ENCODE peak calls at places on chromosomes 7 and 10, in ten cellular contexts. Y is mesendoderm; N is NCI-H2081; E is GM12892; L is ELR; D is SK-N-DZ; G is EH; K is activated CD4-positive, alpha-beta T cell treated with anti-CD3 and anti-CD28 coated beads, Interleukin-2, amount 50 U/mL, for 24 hours; Q is ascending aorta; M is fibroblast of lung. S is an unnamed sample.

GRCh38 chr10:3424102-3424803 is 251.7 kb upstream of the PITRM1 start:
- DNase-seq in Y (peak; percentile 77), N (peak; percentile 79), E (no peak), L (peak; percentile 89), D (no peak), G (peak; percentile 85), K (no peak), Q (no peak), M (peak; percentile 68), S (peak; percentile 61)

GRCh38 chr7:17599733-17600685 is 301.6 kb downstream of the AHR start:
- DNase-seq in Y (no peak), N (peak; percentile 94), E (no peak), L (peak; percentile 98), D (no peak), G (peak; percentile 94), K (no peak), Q (no peak), M (peak; percentile 99), S (peak; percentile 95)

GRCh38 chr10:59057350-59057749 is 119.1 kb upstream of the PHYHIPL start:
- DNase-seq in Y (peak; percentile 3), N (no peak), E (no peak), L (no peak), D (no peak), G (no peak), K (no peak), Q (no peak), M (no peak), S (no peak)

GRCh38 chr10:102139281-102140110 is 6.7 kb downstream of the PPRC1 start:
- DNase-seq in Y (no peak), N (no peak), E (no peak), L (no peak), D (no peak), G (no peak), K (no peak), Q (no peak), M (no peak), S (no peak)

GRCh38 chr7:48426331-48426965 is 255.2 kb downstream of the ABCA13 start:
- DNase-seq in Y (no peak), N (no peak), E (no peak), L (no peak), D (no peak), G (no peak), K (no peak), Q (no peak), M (no peak), S (no peak)

GRCh38 chr7:88396948-88397322 is 90.2 kb upstream of the STEAP4 start:
- DNase-seq in Y (no peak), N (no peak), E (no peak), L (no peak), D (no peak), G (no peak), K (no peak), Q (no peak), M (no peak), S (no peak)

GRCh38 chr7:138952791-138953190 is 28.4 kb downstream of the KIAA1549 start:
- DNase-seq in Y (no peak), N (no peak), E (no peak), L (no peak), D (no peak), G (no peak), K (no peak), Q (no peak), M (no peak), S (no peak)

GRCh38 chr10:35739998-35740397 is 97.9 kb upstream of the FZD8 start:
- DNase-seq in Y (peak; percentile 8), N (no peak), E (no peak), L (peak; percentile 53), D (no peak), G (peak; percentile 59), K (no peak), Q (no peak), M (peak; percentile 59), S (peak; percentile 79)

GRCh38 chr10:44293842-44294241 is 91.1 kb downstream of the CXCL12 start:
- DNase-seq in Y (no peak), N (no peak), E (no peak), L (peak; percentile 61), D (no peak), G (peak; percentile 65), K (no peak), Q (no peak), M (peak; percentile 85), S (no peak)

GRCh38 chr10:61899045-61899444 is 2.5 kb upstream of the ARID5B start:
- DNase-seq in Y (no peak), N (peak; percentile 17), E (no peak), L (peak; percentile 93), D (no peak), G (peak; percentile 83), K (no peak), Q (no peak), M (peak; percentile 78), S (peak; percentile 100)

GRCh38 chr10:63273575-63273974 is 140.4 kb downstream of the NRBF2 start:
- DNase-seq in Y (no peak), N (no peak), E (no peak), L (no peak), D (no peak), G (no peak), K (no peak), Q (no peak), M (no peak), S (peak; percentile 64)

GRCh38 chr7:158649279-158649678 is 55.3 kb downstream of the NCAPG2 start:
- DNase-seq in Y (no peak), N (no peak), E (no peak), L (peak; percentile 92), D (no peak), G (peak; percentile 93), K (no peak), Q (no peak), M (peak; percentile 90), S (peak; percentile 91)